ENCODE peak calls at places on chromosomes 11 and 22, in nine cellular contexts. N, O, H, K, Y, T, W, X and J are unnamed samples.

GRCh38 chr11:123304828-123305530 is 109.9 kb upstream of the CLMP start:
- DNase-seq in N (no peak), O (no peak), H (no peak), K (no peak), Y (no peak), T (no peak), W (peak; percentile 86), X (no peak), J (no peak)

GRCh38 chr22:19577422-19577966 is 53.3 kb upstream of the CLDN5 start:
- DNase-seq in N (no peak), O (no peak), H (no peak), K (no peak), Y (no peak), T (no peak), W (no peak), X (no peak), J (no peak)

GRCh38 chr11:125514336-125515101 is 18.5 kb upstream of the FEZ1 start:
- DNase-seq in N (peak; percentile 13), O (no peak), H (peak; percentile 46), K (peak; percentile 44), Y (peak; percentile 46), T (peak; percentile 68), W (no peak), X (peak; percentile 72), J (peak; percentile 79)

GRCh38 chr22:41482319-41482935 is 13.5 kb downstream of the ACO2 start:
- DNase-seq in N (peak; percentile 41), O (no peak), H (peak; percentile 71), K (no peak), Y (peak; percentile 66), T (no peak), W (no peak), X (no peak), J (peak; percentile 18)

GRCh38 chr22:50215297-50216049 is 14.7 kb downstream of the SELENOO start:
- DNase-seq in N (no peak), O (no peak), H (no peak), K (no peak), Y (no peak), T (no peak), W (no peak), X (no peak), J (no peak)

GRCh38 chr11:65551572-65552398 is 6.4 kb downstream of the LTBP3 start:
- DNase-seq in N (peak; percentile 57), O (peak; percentile 54), H (peak; percentile 22), K (no peak), Y (peak; percentile 76), T (peak; percentile 53), W (peak; percentile 82), X (peak; percentile 48), J (peak; percentile 40)

GRCh38 chr11:34331329-34331728 is 26.5 kb downstream of the ABTB2 start:
- DNase-seq in N (peak; percentile 82), O (peak; percentile 45), H (peak; percentile 60), K (no peak), Y (no peak), T (no peak), W (peak; percentile 72), X (peak; percentile 77), J (peak; percentile 95)

GRCh38 chr11:86916330-86916729 is 38.9 kb downstream of the FZD4 start:
- DNase-seq in N (peak; percentile 94), O (peak; percentile 62), H (peak; percentile 76), K (no peak), Y (no peak), T (no peak), W (no peak), X (peak; percentile 73), J (peak; percentile 93)

GRCh38 chr22:39818050-39818449 is 75.5 kb downstream of the ENTHD1 start:
- DNase-seq in N (peak; percentile 26), O (no peak), H (peak; percentile 50), K (no peak), Y (no peak), T (no peak), W (no peak), X (no peak), J (peak; percentile 53)

GRCh38 chr11:17510507-17511206 is 33.6 kb downstream of the USH1C start:
- DNase-seq in N (no peak), O (no peak), H (no peak), K (no peak), Y (no peak), T (no peak), W (no peak), X (no peak), J (no peak)

GRCh38 chr22:45235101-45235777 is 5.5 kb downstream of the KIAA0930 start:
- DNase-seq in N (no peak), O (no peak), H (no peak), K (no peak), Y (peak; percentile 82), T (peak; percentile 14), W (peak; percentile 58), X (no peak), J (no peak)

GRCh38 chr11:128328955-128329551 is 258.3 kb downstream of the ETS1 start:
- DNase-seq in N (no peak), O (no peak), H (no peak), K (no peak), Y (no peak), T (peak; percentile 79), W (no peak), X (no peak), J (no peak)

GRCh38 chr11:107384136-107384535 is 73.5 kb downstream of the CWF19L2 start:
- DNase-seq in N (no peak), O (no peak), H (no peak), K (no peak), Y (no peak), T (no peak), W (no peak), X (no peak), J (no peak)

GRCh38 chr22:24142831-24143230 is 38.5 kb upstream of the SUSD2 start:
- DNase-seq in N (no peak), O (no peak), H (no peak), K (no peak), Y (no peak), T (no peak), W (no peak), X (no peak), J (no peak)

GRCh38 chr22:37472418-37473006 is 13.7 kb downstream of the MFNG start:
- DNase-seq in N (peak; percentile 29), O (peak; percentile 32), H (peak; percentile 28), K (no peak), Y (peak; percentile 71), T (peak; percentile 51), W (peak; percentile 11), X (peak; percentile 57), J (peak; percentile 37)

GRCh38 chr11:117058761-117059233 is 39.4 kb downstream of the SIK3 start:
- DNase-seq in N (peak; percentile 62), O (no peak), H (peak; percentile 68), K (no peak), Y (no peak), T (no peak), W (no peak), X (peak; percentile 36), J (peak; percentile 74)

GRCh38 chr22:39574779-39575551 is 4.4 kb downstream of the CACNA1I start:
- DNase-seq in N (peak; percentile 86), O (peak; percentile 65), H (peak; percentile 95), K (no peak), Y (no peak), T (no peak), W (no peak), X (peak; percentile 84), J (peak; percentile 95)

GRCh38 chr11:121884601-121885000 is 231.4 kb downstream of the BLID start:
- DNase-seq in N (peak; percentile 19), O (no peak), H (no peak), K (no peak), Y (no peak), T (no peak), W (no peak), X (no peak), J (peak; percentile 28)

GRCh38 chr11:46049325-46049860 is 71.9 kb downstream of the PHF21A start:
- DNase-seq in N (no peak), O (no peak), H (no peak), K (no peak), Y (no peak), T (no peak), W (no peak), X (no peak), J (no peak)

GRCh38 chr11:31824791-31825452 is 13.8 kb upstream of the PAX6 start:
- DNase-seq in N (no peak), O (no peak), H (no peak), K (no peak), Y (no peak), T (no peak), W (no peak), X (no peak), J (no peak)

GRCh38 chr11:76602431-76602861 is 68.1 kb downstream of the LRRC32 start:
- DNase-seq in N (no peak), O (peak; percentile 3), H (peak; percentile 53), K (no peak), Y (no peak), T (no peak), W (no peak), X (no peak), J (no peak)

GRCh38 chr11:45104006-45104789 is 42.2 kb upstream of the PRDM11 start:
- DNase-seq in N (no peak), O (no peak), H (no peak), K (no peak), Y (no peak), T (no peak), W (no peak), X (no peak), J (no peak)